ENCODE peak calls at places on chromosome 20, in six cellular contexts. One of them, this sample, is unnamed.

GRCh38 chr20:4369798-4370124 is 351.9 kb upstream of the PRND start:
- DNase-seq in GM23338: no peak
- DNase-seq in left ventricle myocardium inferior: no peak
- DNase-seq in RWPE2: no peak
- DNase-seq in AG04450: no peak
- DNase-seq in tibial artery: no peak
- DNase-seq in this sample: no peak

GRCh38 chr20:36941403-36941835 is 10.1 kb downstream of the SAMHD1 start:
- DNase-seq in RWPE2: no peak
- DNase-seq in left ventricle myocardium inferior: no peak
- DNase-seq in tibial artery: no peak
- DNase-seq in GM23338: no peak
- DNase-seq in AG04450: no peak
- DNase-seq in this sample: no peak

GRCh38 chr20:11159728-11160127 is 485.9 kb upstream of the JAG1 start:
- DNase-seq in RWPE2: no peak
- DNase-seq in AG04450: peak
- DNase-seq in left ventricle myocardium inferior: no peak
- DNase-seq in GM23338: no peak
- DNase-seq in tibial artery: no peak
- DNase-seq in this sample: no peak

GRCh38 chr20:60851826-60852704 is 400.0 kb upstream of the CDH4 start:
- DNase-seq in left ventricle myocardium inferior: no peak
- DNase-seq in RWPE2: no peak
- DNase-seq in tibial artery: no peak
- DNase-seq in GM23338: peak
- DNase-seq in AG04450: no peak
- DNase-seq in this sample: no peak

GRCh38 chr20:11807070-11807741 is 110.5 kb upstream of the BTBD3 start:
- DNase-seq in left ventricle myocardium inferior: no peak
- DNase-seq in AG04450: peak
- DNase-seq in tibial artery: no peak
- DNase-seq in GM23338: no peak
- DNase-seq in RWPE2: no peak
- DNase-seq in this sample: no peak

GRCh38 chr20:38863024-38863851 is 57.7 kb downstream of the PPP1R16B start:
- DNase-seq in left ventricle myocardium inferior: no peak
- DNase-seq in AG04450: no peak
- DNase-seq in RWPE2: no peak
- DNase-seq in GM23338: no peak
- DNase-seq in tibial artery: no peak
- DNase-seq in this sample: no peak

GRCh38 chr20:37911838-37912273 is 8.9 kb downstream of the VSTM2L start:
- DNase-seq in AG04450: no peak
- DNase-seq in GM23338: peak
- DNase-seq in left ventricle myocardium inferior: peak
- DNase-seq in tibial artery: no peak
- DNase-seq in RWPE2: no peak
- DNase-seq in this sample: no peak

GRCh38 chr20:43537921-43538854 is 20.6 kb upstream of the SGK2 start:
- DNase-seq in RWPE2: no peak
- DNase-seq in AG04450: peak
- DNase-seq in left ventricle myocardium inferior: peak
- DNase-seq in tibial artery: peak
- DNase-seq in GM23338: peak
- DNase-seq in this sample: peak

GRCh38 chr20:61047515-61047914 is 204.5 kb upstream of the CDH4 start:
- DNase-seq in left ventricle myocardium inferior: no peak
- DNase-seq in tibial artery: no peak
- DNase-seq in AG04450: no peak
- DNase-seq in RWPE2: peak
- DNase-seq in GM23338: no peak
- DNase-seq in this sample: no peak

GRCh38 chr20:11687546-11688292 is 230.0 kb upstream of the BTBD3 start:
- DNase-seq in AG04450: no peak
- DNase-seq in RWPE2: no peak
- DNase-seq in GM23338: no peak
- DNase-seq in left ventricle myocardium inferior: no peak
- DNase-seq in tibial artery: no peak
- DNase-seq in this sample: peak

GRCh38 chr20:34165246-34165645 is 53.2 kb upstream of the EIF2S2 start:
- DNase-seq in left ventricle myocardium inferior: no peak
- DNase-seq in AG04450: no peak
- DNase-seq in RWPE2: no peak
- DNase-seq in tibial artery: no peak
- DNase-seq in GM23338: no peak
- DNase-seq in this sample: no peak

GRCh38 chr20:20371681-20372080 is 3.8 kb downstream of the INSM1 start:
- DNase-seq in tibial artery: no peak
- DNase-seq in AG04450: no peak
- DNase-seq in GM23338: peak
- DNase-seq in RWPE2: no peak
- DNase-seq in left ventricle myocardium inferior: no peak
- DNase-seq in this sample: no peak

GRCh38 chr20:19973920-19974620 is 43.1 kb upstream of the NAA20 start:
- DNase-seq in left ventricle myocardium inferior: peak
- DNase-seq in GM23338: no peak
- DNase-seq in tibial artery: peak
- DNase-seq in AG04450: no peak
- DNase-seq in RWPE2: no peak
- DNase-seq in this sample: no peak

GRCh38 chr20:32946629-32947028 is 57.6 kb downstream of the SUN5 start:
- DNase-seq in GM23338: no peak
- DNase-seq in tibial artery: no peak
- DNase-seq in RWPE2: no peak
- DNase-seq in AG04450: no peak
- DNase-seq in left ventricle myocardium inferior: no peak
- DNase-seq in this sample: no peak

GRCh38 chr20:48965189-48965910 is 43.8 kb downstream of the ARFGEF2 start:
- DNase-seq in GM23338: no peak
- DNase-seq in AG04450: no peak
- DNase-seq in left ventricle myocardium inferior: no peak
- DNase-seq in tibial artery: no peak
- DNase-seq in RWPE2: peak
- DNase-seq in this sample: no peak

GRCh38 chr20:21395666-21396044 is 1.7 kb downstream of the NKX2-4 start:
- DNase-seq in left ventricle myocardium inferior: no peak
- DNase-seq in RWPE2: no peak
- DNase-seq in GM23338: peak
- DNase-seq in AG04450: no peak
- DNase-seq in tibial artery: no peak
- DNase-seq in this sample: no peak

GRCh38 chr20:15146948-15147347 is 809.5 kb upstream of the FLRT3 start:
- DNase-seq in tibial artery: no peak
- DNase-seq in left ventricle myocardium inferior: no peak
- DNase-seq in GM23338: peak
- DNase-seq in AG04450: no peak
- DNase-seq in RWPE2: no peak
- DNase-seq in this sample: no peak

GRCh38 chr20:10985536-10985935 is 311.7 kb upstream of the JAG1 start:
- DNase-seq in tibial artery: no peak
- DNase-seq in left ventricle myocardium inferior: no peak
- DNase-seq in AG04450: no peak
- DNase-seq in GM23338: no peak
- DNase-seq in RWPE2: no peak
- DNase-seq in this sample: no peak

GRCh38 chr20:1871807-1872455 is 23.3 kb upstream of the SIRPA start:
- DNase-seq in tibial artery: no peak
- DNase-seq in AG04450: no peak
- DNase-seq in left ventricle myocardium inferior: no peak
- DNase-seq in RWPE2: no peak
- DNase-seq in GM23338: no peak
- DNase-seq in this sample: no peak

GRCh38 chr20:38178065-38178471 is 13.0 kb upstream of the TGM2 start:
- DNase-seq in GM23338: no peak
- DNase-seq in tibial artery: no peak
- DNase-seq in AG04450: no peak
- DNase-seq in RWPE2: no peak
- DNase-seq in left ventricle myocardium inferior: no peak
- DNase-seq in this sample: no peak

GRCh38 chr20:43766395-43766794 is 39.6 kb upstream of the GTSF1L start:
- DNase-seq in GM23338: no peak
- DNase-seq in AG04450: no peak
- DNase-seq in tibial artery: no peak
- DNase-seq in RWPE2: no peak
- DNase-seq in left ventricle myocardium inferior: peak
- DNase-seq in this sample: no peak

GRCh38 chr20:16771204-16771603 is 23.0 kb downstream of the OTOR start:
- DNase-seq in RWPE2: no peak
- DNase-seq in left ventricle myocardium inferior: no peak
- DNase-seq in tibial artery: no peak
- DNase-seq in GM23338: no peak
- DNase-seq in AG04450: no peak
- DNase-seq in this sample: no peak

GRCh38 chr20:32468313-32468640 is 110.1 kb downstream of the ASXL1 start:
- DNase-seq in AG04450: no peak
- DNase-seq in RWPE2: no peak
- DNase-seq in tibial artery: no peak
- DNase-seq in GM23338: no peak
- DNase-seq in left ventricle myocardium inferior: peak
- DNase-seq in this sample: no peak

GRCh38 chr20:17026346-17026745 is 200.5 kb upstream of the PCSK2 start:
- DNase-seq in tibial artery: no peak
- DNase-seq in RWPE2: no peak
- DNase-seq in left ventricle myocardium inferior: no peak
- DNase-seq in AG04450: no peak
- DNase-seq in GM23338: no peak
- DNase-seq in this sample: no peak

GRCh38 chr20:31644701-31645100 is 7.0 kb downstream of the COX4I2 start:
- DNase-seq in RWPE2: peak
- DNase-seq in AG04450: no peak
- DNase-seq in tibial artery: no peak
- DNase-seq in left ventricle myocardium inferior: no peak
- DNase-seq in GM23338: peak
- DNase-seq in this sample: no peak

GRCh38 chr20:35562541-35563110 is 20.7 kb downstream of the ERGIC3 start:
- DNase-seq in AG04450: no peak
- DNase-seq in GM23338: no peak
- DNase-seq in tibial artery: no peak
- DNase-seq in left ventricle myocardium inferior: no peak
- DNase-seq in RWPE2: peak
- DNase-seq in this sample: no peak

GRCh38 chr20:35463455-35464300 is 8.3 kb downstream of the CEP250 start:
- DNase-seq in left ventricle myocardium inferior: no peak
- DNase-seq in tibial artery: peak
- DNase-seq in GM23338: peak
- DNase-seq in RWPE2: peak
- DNase-seq in AG04450: peak
- DNase-seq in this sample: no peak

GRCh38 chr20:50399917-50400704 is 110.1 kb upstream of the PTPN1 start:
- DNase-seq in AG04450: no peak
- DNase-seq in left ventricle myocardium inferior: no peak
- DNase-seq in RWPE2: no peak
- DNase-seq in tibial artery: no peak
- DNase-seq in GM23338: no peak
- DNase-seq in this sample: no peak

GRCh38 chr20:45372646-45373352 is 5.3 kb downstream of the TP53TG5 start:
- DNase-seq in left ventricle myocardium inferior: no peak
- DNase-seq in RWPE2: no peak
- DNase-seq in tibial artery: peak
- DNase-seq in AG04450: no peak
- DNase-seq in GM23338: peak
- DNase-seq in this sample: no peak

GRCh38 chr20:50713677-50714101 is 17.7 kb upstream of the PARD6B start:
- DNase-seq in RWPE2: no peak
- DNase-seq in GM23338: peak
- DNase-seq in left ventricle myocardium inferior: no peak
- DNase-seq in AG04450: no peak
- DNase-seq in tibial artery: no peak
- DNase-seq in this sample: peak

GRCh38 chr20:48910360-48910781 is 11.1 kb upstream of the ARFGEF2 start:
- DNase-seq in AG04450: no peak
- DNase-seq in GM23338: no peak
- DNase-seq in RWPE2: no peak
- DNase-seq in tibial artery: no peak
- DNase-seq in left ventricle myocardium inferior: no peak
- DNase-seq in this sample: no peak

DNA sequence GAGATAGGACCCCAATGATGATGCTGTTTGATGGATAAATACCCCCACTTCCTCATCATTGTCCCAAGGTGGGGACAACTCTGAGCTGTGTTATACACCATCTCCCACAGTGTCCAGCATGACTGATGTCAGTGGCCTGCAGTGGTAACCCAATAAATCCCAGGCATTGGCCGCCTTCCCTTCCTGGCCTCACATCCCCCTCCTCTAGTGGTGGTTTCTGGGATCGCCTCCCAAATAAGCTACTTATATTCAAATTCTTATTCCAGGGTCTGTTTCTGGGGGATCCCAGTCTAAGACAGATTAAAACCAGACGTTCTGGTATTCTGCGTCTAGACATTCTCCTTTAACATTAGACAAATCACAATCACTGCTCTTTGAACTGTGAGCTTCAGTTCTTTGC is 90.6 kb downstream of the SCP2D1 start:
- DNase-seq in left ventricle myocardium inferior: no peak
- DNase-seq in RWPE2: no peak
- DNase-seq in tibial artery: no peak
- DNase-seq in AG04450: no peak
- DNase-seq in GM23338: peak
- DNase-seq in this sample: no peak
- TF ChIP-seq CTCF in left ventricle myocardium inferior: no peak
- TF ChIP-seq CTCF in RWPE2: no peak
- TF ChIP-seq CTCF in tibial artery: no peak
- TF ChIP-seq CTCF in AG04450: no peak
- TF ChIP-seq CTCF in GM23338: peak
- TF ChIP-seq CTCF in this sample: no peak

DNA sequence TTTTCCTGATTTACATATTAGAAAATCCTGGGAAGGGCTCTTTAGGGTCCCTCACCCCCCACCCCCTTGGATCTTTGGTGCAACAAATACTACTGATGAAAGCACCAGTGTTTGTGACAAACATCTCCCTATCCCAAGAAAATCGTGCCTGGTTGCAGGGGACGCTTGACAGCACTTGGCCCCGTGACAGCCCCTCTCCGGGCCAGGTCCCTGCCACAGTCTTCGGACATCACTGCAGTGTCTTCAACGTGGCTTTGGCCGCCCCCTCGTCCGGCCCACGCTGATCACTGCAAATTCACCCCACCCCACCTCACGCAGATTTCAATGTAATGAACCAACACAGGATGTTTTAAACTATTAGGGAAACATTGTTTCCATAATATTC is 43.3 kb downstream of the GNAS start:
- DNase-seq in tibial artery: no peak
- DNase-seq in GM23338: no peak
- DNase-seq in left ventricle myocardium inferior: no peak
- DNase-seq in AG04450: no peak
- DNase-seq in RWPE2: no peak
- DNase-seq in this sample: no peak
- H3K4me3 ChIP-seq in tibial artery: peak
- H3K4me3 ChIP-seq in GM23338: peak
- H3K4me3 ChIP-seq in left ventricle myocardium inferior: peak
- H3K4me3 ChIP-seq in AG04450: peak
- H3K4me3 ChIP-seq in RWPE2: no peak
- H3K4me3 ChIP-seq in this sample: no peak

GRCh38 chr20:63977392-63978276 is 1.8 kb downstream of the SAMD10 start:
- DNase-seq in left ventricle myocardium inferior: no peak
- DNase-seq in RWPE2: peak
- DNase-seq in GM23338: no peak
- DNase-seq in tibial artery: no peak
- DNase-seq in AG04450: peak
- DNase-seq in this sample: peak
- H3K27ac ChIP-seq in left ventricle myocardium inferior: peak
- H3K27ac ChIP-seq in RWPE2: peak
- H3K27ac ChIP-seq in GM23338: no peak
- H3K27ac ChIP-seq in tibial artery: no peak
- H3K27ac ChIP-seq in AG04450: peak
- H3K27ac ChIP-seq in this sample: no peak

GRCh38 chr20:53957421-53958172 is 112.8 kb downstream of the BCAS1 start:
- DNase-seq in tibial artery: no peak
- DNase-seq in GM23338: peak
- DNase-seq in AG04450: no peak
- DNase-seq in left ventricle myocardium inferior: no peak
- DNase-seq in RWPE2: no peak
- DNase-seq in this sample: no peak
- TF ChIP-seq CTCF in tibial artery: no peak
- TF ChIP-seq CTCF in GM23338: peak
- TF ChIP-seq CTCF in AG04450: peak
- TF ChIP-seq CTCF in left ventricle myocardium inferior: no peak
- TF ChIP-seq CTCF in RWPE2: peak
- TF ChIP-seq CTCF in this sample: no peak

This sample was measured in pancreas.